ENCODE peak calls at places on chromosomes 1 and 21, in five cellular contexts. One of them, this sample, is unnamed.

GRCh38 chr1:101235696-101236545 is 898 bp upstream of the S1PR1 start:
- DNase-seq in activated CD8-positive, alpha-beta T cell treated with anti-CD3 and anti-CD28 coated beads for 36 hours: peak; percentile 83
- DNase-seq in mammary epithelial cell: peak; percentile 75
- DNase-seq in AG09309: no peak
- DNase-seq in progenitor cell of endocrine pancreas: peak; percentile 31
- DNase-seq in this sample: peak; percentile 40

GRCh38 chr1:174789399-174789798 is 210.3 kb upstream of the CACYBP start:
- DNase-seq in activated CD8-positive, alpha-beta T cell treated with anti-CD3 and anti-CD28 coated beads for 36 hours: peak; percentile 24
- DNase-seq in mammary epithelial cell: peak; percentile 71
- DNase-seq in AG09309: peak; percentile 66
- DNase-seq in progenitor cell of endocrine pancreas: no peak
- DNase-seq in this sample: no peak

GRCh38 chr1:215526147-215526845 is 40.8 kb upstream of the KCTD3 start:
- DNase-seq in activated CD8-positive, alpha-beta T cell treated with anti-CD3 and anti-CD28 coated beads for 36 hours: no peak
- DNase-seq in mammary epithelial cell: peak; percentile 28
- DNase-seq in AG09309: no peak
- DNase-seq in progenitor cell of endocrine pancreas: no peak
- DNase-seq in this sample: no peak

GRCh38 chr1:228853637-228854036 is 118.4 kb downstream of the RHOU start:
- DNase-seq in activated CD8-positive, alpha-beta T cell treated with anti-CD3 and anti-CD28 coated beads for 36 hours: no peak
- DNase-seq in mammary epithelial cell: no peak
- DNase-seq in AG09309: no peak
- DNase-seq in progenitor cell of endocrine pancreas: no peak
- DNase-seq in this sample: no peak

GRCh38 chr1:162709870-162710269 is 77.6 kb downstream of the DDR2 start:
- DNase-seq in activated CD8-positive, alpha-beta T cell treated with anti-CD3 and anti-CD28 coated beads for 36 hours: no peak
- DNase-seq in mammary epithelial cell: no peak
- DNase-seq in AG09309: no peak
- DNase-seq in progenitor cell of endocrine pancreas: no peak
- DNase-seq in this sample: no peak

GRCh38 chr21:24045775-24046215 is 1561.5 kb downstream of the MRPL39 start:
- DNase-seq in activated CD8-positive, alpha-beta T cell treated with anti-CD3 and anti-CD28 coated beads for 36 hours: peak; percentile 61
- DNase-seq in mammary epithelial cell: no peak
- DNase-seq in AG09309: no peak
- DNase-seq in progenitor cell of endocrine pancreas: no peak
- DNase-seq in this sample: peak; percentile 66

GRCh38 chr1:180255538-180256352 is 25.7 kb downstream of the LHX4 start:
- DNase-seq in activated CD8-positive, alpha-beta T cell treated with anti-CD3 and anti-CD28 coated beads for 36 hours: no peak
- DNase-seq in mammary epithelial cell: no peak
- DNase-seq in AG09309: no peak
- DNase-seq in progenitor cell of endocrine pancreas: no peak
- DNase-seq in this sample: peak; percentile 68

GRCh38 chr1:245870698-245871097 is 636.4 kb downstream of the SMYD3 start:
- DNase-seq in activated CD8-positive, alpha-beta T cell treated with anti-CD3 and anti-CD28 coated beads for 36 hours: no peak
- DNase-seq in mammary epithelial cell: no peak
- DNase-seq in AG09309: no peak
- DNase-seq in progenitor cell of endocrine pancreas: no peak
- DNase-seq in this sample: no peak

GRCh38 chr1:200896571-200897187 is 2.0 kb downstream of the INAVA start:
- DNase-seq in activated CD8-positive, alpha-beta T cell treated with anti-CD3 and anti-CD28 coated beads for 36 hours: no peak
- DNase-seq in mammary epithelial cell: peak; percentile 90
- DNase-seq in AG09309: no peak
- DNase-seq in progenitor cell of endocrine pancreas: peak; percentile 42
- DNase-seq in this sample: no peak

GRCh38 chr1:52532732-52533327 is 20.1 kb downstream of the TUT4 start:
- DNase-seq in activated CD8-positive, alpha-beta T cell treated with anti-CD3 and anti-CD28 coated beads for 36 hours: no peak
- DNase-seq in mammary epithelial cell: no peak
- DNase-seq in AG09309: no peak
- DNase-seq in progenitor cell of endocrine pancreas: no peak
- DNase-seq in this sample: no peak

GRCh38 chr1:175234639-175235038 is 42.1 kb upstream of the KIAA0040 start:
- DNase-seq in activated CD8-positive, alpha-beta T cell treated with anti-CD3 and anti-CD28 coated beads for 36 hours: no peak
- DNase-seq in mammary epithelial cell: no peak
- DNase-seq in AG09309: no peak
- DNase-seq in progenitor cell of endocrine pancreas: no peak
- DNase-seq in this sample: no peak

GRCh38 chr1:238811211-238811610 is 575.2 kb upstream of the CHRM3 start:
- DNase-seq in activated CD8-positive, alpha-beta T cell treated with anti-CD3 and anti-CD28 coated beads for 36 hours: no peak
- DNase-seq in mammary epithelial cell: no peak
- DNase-seq in AG09309: peak; percentile 25
- DNase-seq in progenitor cell of endocrine pancreas: no peak
- DNase-seq in this sample: no peak

GRCh38 chr21:25385912-25386474 is 221.3 kb downstream of the MRPL39 start:
- DNase-seq in activated CD8-positive, alpha-beta T cell treated with anti-CD3 and anti-CD28 coated beads for 36 hours: no peak
- DNase-seq in mammary epithelial cell: peak; percentile 37
- DNase-seq in AG09309: peak; percentile 31
- DNase-seq in progenitor cell of endocrine pancreas: peak; percentile 23
- DNase-seq in this sample: no peak

GRCh38 chr1:164598719-164599118 is 39.7 kb downstream of the PBX1 start:
- DNase-seq in activated CD8-positive, alpha-beta T cell treated with anti-CD3 and anti-CD28 coated beads for 36 hours: no peak
- DNase-seq in mammary epithelial cell: no peak
- DNase-seq in AG09309: no peak
- DNase-seq in progenitor cell of endocrine pancreas: no peak
- DNase-seq in this sample: no peak

GRCh38 chr1:244448279-244449036 is 3.3 kb downstream of the ADSS2 start:
- DNase-seq in activated CD8-positive, alpha-beta T cell treated with anti-CD3 and anti-CD28 coated beads for 36 hours: no peak
- DNase-seq in mammary epithelial cell: no peak
- DNase-seq in AG09309: no peak
- DNase-seq in progenitor cell of endocrine pancreas: no peak
- DNase-seq in this sample: no peak

GRCh38 chr1:33634806-33635205 is 162.4 kb downstream of the ZSCAN20 start:
- DNase-seq in activated CD8-positive, alpha-beta T cell treated with anti-CD3 and anti-CD28 coated beads for 36 hours: peak; percentile 38
- DNase-seq in mammary epithelial cell: no peak
- DNase-seq in AG09309: no peak
- DNase-seq in progenitor cell of endocrine pancreas: peak; percentile 31
- DNase-seq in this sample: peak; percentile 43

GRCh38 chr21:16587671-16588379 is 858.0 kb downstream of the USP25 start:
- DNase-seq in activated CD8-positive, alpha-beta T cell treated with anti-CD3 and anti-CD28 coated beads for 36 hours: no peak
- DNase-seq in mammary epithelial cell: peak; percentile 70
- DNase-seq in AG09309: peak; percentile 54
- DNase-seq in progenitor cell of endocrine pancreas: no peak
- DNase-seq in this sample: peak; percentile 22

GRCh38 chr1:2641381-2642130 is 8.7 kb upstream of the MMEL1 start:
- DNase-seq in activated CD8-positive, alpha-beta T cell treated with anti-CD3 and anti-CD28 coated beads for 36 hours: no peak
- DNase-seq in mammary epithelial cell: no peak
- DNase-seq in AG09309: no peak
- DNase-seq in progenitor cell of endocrine pancreas: no peak
- DNase-seq in this sample: peak; percentile 23

GRCh38 chr1:13600762-13601483 is 17.3 kb downstream of the PDPN start:
- DNase-seq in activated CD8-positive, alpha-beta T cell treated with anti-CD3 and anti-CD28 coated beads for 36 hours: no peak
- DNase-seq in mammary epithelial cell: no peak
- DNase-seq in AG09309: no peak
- DNase-seq in progenitor cell of endocrine pancreas: no peak
- DNase-seq in this sample: no peak

GRCh38 chr1:101250219-101250618 is 13.4 kb downstream of the S1PR1 start:
- DNase-seq in activated CD8-positive, alpha-beta T cell treated with anti-CD3 and anti-CD28 coated beads for 36 hours: no peak
- DNase-seq in mammary epithelial cell: no peak
- DNase-seq in AG09309: no peak
- DNase-seq in progenitor cell of endocrine pancreas: no peak
- DNase-seq in this sample: no peak

GRCh38 chr21:16588433-16588860 is 858.7 kb downstream of the USP25 start:
- DNase-seq in activated CD8-positive, alpha-beta T cell treated with anti-CD3 and anti-CD28 coated beads for 36 hours: no peak
- DNase-seq in mammary epithelial cell: peak; percentile 85
- DNase-seq in AG09309: peak; percentile 45
- DNase-seq in progenitor cell of endocrine pancreas: peak; percentile 20
- DNase-seq in this sample: peak; percentile 73

GRCh38 chr21:45470087-45470515 is 65.1 kb downstream of the COL18A1 start:
- DNase-seq in activated CD8-positive, alpha-beta T cell treated with anti-CD3 and anti-CD28 coated beads for 36 hours: no peak
- DNase-seq in mammary epithelial cell: no peak
- DNase-seq in AG09309: peak; percentile 68
- DNase-seq in progenitor cell of endocrine pancreas: no peak
- DNase-seq in this sample: no peak

GRCh38 chr21:45472445-45473365 is 67.7 kb downstream of the COL18A1 start:
- DNase-seq in activated CD8-positive, alpha-beta T cell treated with anti-CD3 and anti-CD28 coated beads for 36 hours: no peak
- DNase-seq in mammary epithelial cell: no peak
- DNase-seq in AG09309: no peak
- DNase-seq in progenitor cell of endocrine pancreas: no peak
- DNase-seq in this sample: no peak

GRCh38 chr21:45469273-45470086 is 64.5 kb downstream of the COL18A1 start:
- DNase-seq in activated CD8-positive, alpha-beta T cell treated with anti-CD3 and anti-CD28 coated beads for 36 hours: no peak
- DNase-seq in mammary epithelial cell: no peak
- DNase-seq in AG09309: no peak
- DNase-seq in progenitor cell of endocrine pancreas: peak; percentile 57
- DNase-seq in this sample: peak; percentile 9

GRCh38 chr21:45473496-45474322 is 68.5 kb downstream of the SLC19A1 start:
- DNase-seq in activated CD8-positive, alpha-beta T cell treated with anti-CD3 and anti-CD28 coated beads for 36 hours: no peak
- DNase-seq in mammary epithelial cell: no peak
- DNase-seq in AG09309: no peak
- DNase-seq in progenitor cell of endocrine pancreas: no peak
- DNase-seq in this sample: no peak

DNA sequence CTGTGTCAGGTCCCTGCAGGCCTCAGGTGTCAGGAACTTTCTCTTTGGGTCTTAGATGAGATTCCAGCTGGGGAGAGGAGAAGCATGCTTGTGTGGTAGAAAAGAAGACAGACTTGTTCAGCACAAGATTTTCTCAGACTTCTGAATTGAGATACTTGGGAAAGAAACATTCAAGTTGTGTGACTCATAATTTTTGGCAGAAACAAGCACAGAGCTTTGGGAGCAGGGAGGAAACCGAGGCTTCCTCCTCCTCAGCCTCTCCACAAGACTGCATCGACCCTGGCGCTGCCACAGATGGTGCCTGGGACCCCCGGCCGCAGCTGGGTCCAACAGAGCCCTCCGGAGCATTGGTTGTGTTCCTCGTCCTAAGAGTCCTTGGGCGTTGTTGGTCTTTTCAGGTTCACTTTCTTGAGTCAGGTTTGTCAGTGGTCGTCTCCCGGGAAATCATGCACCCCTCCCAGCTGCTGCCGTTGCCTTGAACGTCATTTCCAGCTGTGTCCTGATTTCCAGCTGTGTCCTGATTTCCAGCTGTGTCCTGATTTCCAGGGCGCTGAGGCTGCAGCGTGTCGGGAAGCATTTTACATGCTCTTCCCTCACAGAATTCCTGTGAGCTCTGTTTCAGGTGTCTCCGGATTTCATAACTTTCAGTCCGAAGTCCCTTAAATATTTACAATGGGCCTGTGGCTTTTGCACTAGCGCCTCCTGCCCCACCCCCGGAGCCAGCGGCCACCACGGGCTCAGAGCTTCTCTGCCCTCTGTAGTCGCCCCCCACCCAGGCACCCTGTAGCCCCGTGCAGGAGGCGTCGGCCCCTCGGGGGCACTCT is 66.5 kb downstream of the COL18A1 start:
- DNase-seq in activated CD8-positive, alpha-beta T cell treated with anti-CD3 and anti-CD28 coated beads for 36 hours: no peak
- DNase-seq in mammary epithelial cell: peak; percentile 88
- DNase-seq in AG09309: peak; percentile 74
- DNase-seq in progenitor cell of endocrine pancreas: no peak
- DNase-seq in this sample: no peak
- TF ChIP-seq CTCF in activated CD8-positive, alpha-beta T cell treated with anti-CD3 and anti-CD28 coated beads for 36 hours: no peak
- TF ChIP-seq CTCF in mammary epithelial cell: no peak
- TF ChIP-seq CTCF in AG09309: no peak
- TF ChIP-seq CTCF in progenitor cell of endocrine pancreas: no peak
- TF ChIP-seq CTCF in this sample: no peak

GRCh38 chr1:26787706-26788514 is at the start of gene PIGV:
- DNase-seq in activated CD8-positive, alpha-beta T cell treated with anti-CD3 and anti-CD28 coated beads for 36 hours: peak; percentile 91
- DNase-seq in mammary epithelial cell: peak; percentile 78
- DNase-seq in AG09309: no peak
- DNase-seq in progenitor cell of endocrine pancreas: peak; percentile 82
- DNase-seq in this sample: peak; percentile 94
- TF ChIP-seq CTCF in activated CD8-positive, alpha-beta T cell treated with anti-CD3 and anti-CD28 coated beads for 36 hours: no peak
- TF ChIP-seq CTCF in mammary epithelial cell: peak; percentile 12
- TF ChIP-seq CTCF in AG09309: no peak
- TF ChIP-seq CTCF in progenitor cell of endocrine pancreas: peak; percentile 11
- TF ChIP-seq CTCF in this sample: no peak

GRCh38 chr1:26999440-26999987 is 6.0 kb downstream of the TRNP1 start:
- DNase-seq in activated CD8-positive, alpha-beta T cell treated with anti-CD3 and anti-CD28 coated beads for 36 hours: no peak
- DNase-seq in mammary epithelial cell: peak; percentile 94
- DNase-seq in AG09309: peak; percentile 94
- DNase-seq in progenitor cell of endocrine pancreas: no peak
- DNase-seq in this sample: peak; percentile 24

GRCh38 chr1:27003745-27004470 is 8.7 kb downstream of the TENT5B start:
- DNase-seq in activated CD8-positive, alpha-beta T cell treated with anti-CD3 and anti-CD28 coated beads for 36 hours: no peak
- DNase-seq in mammary epithelial cell: no peak
- DNase-seq in AG09309: no peak
- DNase-seq in progenitor cell of endocrine pancreas: no peak
- DNase-seq in this sample: no peak

GRCh38 chr1:27000092-27000816 is 6.8 kb downstream of the TRNP1 start:
- DNase-seq in activated CD8-positive, alpha-beta T cell treated with anti-CD3 and anti-CD28 coated beads for 36 hours: no peak
- DNase-seq in mammary epithelial cell: no peak
- DNase-seq in AG09309: no peak
- DNase-seq in progenitor cell of endocrine pancreas: no peak
- DNase-seq in this sample: no peak

GRCh38 chr1:27000817-27001460 is 7.4 kb downstream of the TRNP1 start:
- DNase-seq in activated CD8-positive, alpha-beta T cell treated with anti-CD3 and anti-CD28 coated beads for 36 hours: no peak
- DNase-seq in mammary epithelial cell: no peak
- DNase-seq in AG09309: no peak
- DNase-seq in progenitor cell of endocrine pancreas: no peak
- DNase-seq in this sample: no peak

GRCh38 chr1:27001570-27002360 is 8.3 kb downstream of the TRNP1 start:
- DNase-seq in activated CD8-positive, alpha-beta T cell treated with anti-CD3 and anti-CD28 coated beads for 36 hours: no peak
- DNase-seq in mammary epithelial cell: peak; percentile 94
- DNase-seq in AG09309: no peak
- DNase-seq in progenitor cell of endocrine pancreas: no peak
- DNase-seq in this sample: no peak
- TF ChIP-seq CTCF in activated CD8-positive, alpha-beta T cell treated with anti-CD3 and anti-CD28 coated beads for 36 hours: no peak
- TF ChIP-seq CTCF in mammary epithelial cell: no peak
- TF ChIP-seq CTCF in AG09309: no peak
- TF ChIP-seq CTCF in progenitor cell of endocrine pancreas: no peak
- TF ChIP-seq CTCF in this sample: no peak

GRCh38 chr1:153659175-153659534 is 652 bp downstream of the SNAPIN start:
- DNase-seq in activated CD8-positive, alpha-beta T cell treated with anti-CD3 and anti-CD28 coated beads for 36 hours: no peak
- DNase-seq in mammary epithelial cell: no peak
- DNase-seq in AG09309: no peak
- DNase-seq in progenitor cell of endocrine pancreas: no peak
- DNase-seq in this sample: no peak

GRCh38 chr1:153658400-153659174 is at the start of gene SNAPIN:
- DNase-seq in activated CD8-positive, alpha-beta T cell treated with anti-CD3 and anti-CD28 coated beads for 36 hours: peak; percentile 96
- DNase-seq in mammary epithelial cell: peak; percentile 83
- DNase-seq in AG09309: no peak
- DNase-seq in progenitor cell of endocrine pancreas: peak; percentile 75
- DNase-seq in this sample: peak; percentile 92

GRCh38 chr1:153652795-153653507 is 5.6 kb upstream of the SNAPIN start:
- DNase-seq in activated CD8-positive, alpha-beta T cell treated with anti-CD3 and anti-CD28 coated beads for 36 hours: no peak
- DNase-seq in mammary epithelial cell: peak; percentile 67
- DNase-seq in AG09309: no peak
- DNase-seq in progenitor cell of endocrine pancreas: no peak
- DNase-seq in this sample: no peak

GRCh38 chr1:153651771-153652170 is 6.7 kb upstream of the SNAPIN start:
- DNase-seq in activated CD8-positive, alpha-beta T cell treated with anti-CD3 and anti-CD28 coated beads for 36 hours: no peak
- DNase-seq in mammary epithelial cell: no peak
- DNase-seq in AG09309: no peak
- DNase-seq in progenitor cell of endocrine pancreas: no peak
- DNase-seq in this sample: no peak

GRCh38 chr1:153655333-153655732 is 3.2 kb upstream of the SNAPIN start:
- DNase-seq in activated CD8-positive, alpha-beta T cell treated with anti-CD3 and anti-CD28 coated beads for 36 hours: no peak
- DNase-seq in mammary epithelial cell: no peak
- DNase-seq in AG09309: no peak
- DNase-seq in progenitor cell of endocrine pancreas: no peak
- DNase-seq in this sample: no peak
- TF ChIP-seq CTCF in activated CD8-positive, alpha-beta T cell treated with anti-CD3 and anti-CD28 coated beads for 36 hours: no peak
- TF ChIP-seq CTCF in mammary epithelial cell: no peak
- TF ChIP-seq CTCF in AG09309: no peak
- TF ChIP-seq CTCF in progenitor cell of endocrine pancreas: no peak
- TF ChIP-seq CTCF in this sample: no peak

GRCh38 chr1:27527857-27528700 is 38.1 kb upstream of the WASF2 start:
- DNase-seq in activated CD8-positive, alpha-beta T cell treated with anti-CD3 and anti-CD28 coated beads for 36 hours: peak; percentile 66
- DNase-seq in mammary epithelial cell: peak; percentile 87
- DNase-seq in AG09309: no peak
- DNase-seq in progenitor cell of endocrine pancreas: peak; percentile 59
- DNase-seq in this sample: peak; percentile 50
- TF ChIP-seq CTCF in activated CD8-positive, alpha-beta T cell treated with anti-CD3 and anti-CD28 coated beads for 36 hours: no peak
- TF ChIP-seq CTCF in mammary epithelial cell: no peak
- TF ChIP-seq CTCF in AG09309: no peak
- TF ChIP-seq CTCF in progenitor cell of endocrine pancreas: peak; percentile 17
- TF ChIP-seq CTCF in this sample: no peak